ENCODE peak calls at places on chromosomes 13 and 19, in four cellular contexts. B, S, Z and X are unnamed samples.

GRCh38 chr13:23579072-23579885 is 9.1 kb downstream of the TNFRSF19 start:
- DNase-seq in S (no peak), Z (peak; percentile 96), B (peak; percentile 54), X (peak; percentile 81)

GRCh38 chr19:56699552-56699951 is 28.0 kb upstream of the ZNF835 start:
- DNase-seq in S (no peak), Z (no peak), B (no peak), X (no peak)

GRCh38 chr19:13795595-13796300 is 505 bp downstream of the ZSWIM4 start:
- DNase-seq in B (no peak), S (no peak), Z (peak; percentile 69), X (no peak)

GRCh38 chr13:71876648-71877279 is 9.8 kb upstream of the DACH1 start:
- DNase-seq in S (peak; percentile 9), Z (no peak), B (no peak), X (no peak)

GRCh38 chr13:82797876-82798275 is 1084.4 kb downstream of the SLITRK1 start:
- DNase-seq in S (no peak), B (no peak), Z (no peak), X (no peak)

GRCh38 chr19:55165952-55166529 is 372 bp downstream of the DNAAF3 start:
- DNase-seq in S (no peak), Z (peak; percentile 60), B (peak; percentile 86), X (peak; percentile 91)

GRCh38 chr13:90201676-90202425 is 1145.6 kb upstream of the MIR17HG start:
- DNase-seq in S (no peak), Z (no peak), B (no peak), X (no peak)

GRCh38 chr19:10352764-10353671 is 13.6 kb upstream of the ICAM3 start:
- DNase-seq in S (no peak), Z (peak; percentile 73), B (no peak), X (no peak)

GRCh38 chr13:97466782-97467181 is 32.8 kb downstream of the RAP2A start:
- DNase-seq in Z (no peak), S (no peak), B (no peak), X (no peak)

GRCh38 chr13:74270018-74270417 is 135.8 kb upstream of the KLF12 start:
- DNase-seq in S (no peak), Z (no peak), B (no peak), X (no peak)

GRCh38 chr19:39007096-39007495 is 25.3 kb downstream of the FBXO27 start:
- DNase-seq in S (no peak), Z (no peak), B (no peak), X (no peak)

GRCh38 chr19:54248016-54248601 is 5.5 kb upstream of the LILRA6 start:
- DNase-seq in B (no peak), Z (no peak), S (no peak), X (no peak)

GRCh38 chr13:107376393-107377085 is 808.6 kb upstream of the ARGLU1 start:
- DNase-seq in Z (no peak), B (no peak), S (no peak), X (no peak)

GRCh38 chr19:36136975-36137686 is 2.7 kb upstream of the CAPNS1 start:
- DNase-seq in Z (no peak), S (no peak), B (peak; percentile 77), X (peak; percentile 58)

GRCh38 chr19:9531933-9532332 is 6.5 kb downstream of the ZNF426 start:
- DNase-seq in Z (no peak), S (no peak), B (no peak), X (no peak)

GRCh38 chr13:28100149-28101121 is at the start of gene FLT3:
- DNase-seq in Z (peak; percentile 11), B (peak; percentile 51), S (no peak), X (peak; percentile 37)

GRCh38 chr13:51292000-51292550 is 47.4 kb upstream of the SERPINE3 start:
- DNase-seq in Z (no peak), B (no peak), S (no peak), X (no peak)

GRCh38 chr19:48290341-48290922 is 20.6 kb downstream of the ZNF114 start:
- DNase-seq in S (no peak), B (no peak), Z (peak; percentile 61), X (no peak)

GRCh38 chr19:17687857-17688784 is at the start of gene UNC13A:
- DNase-seq in Z (peak; percentile 90), S (no peak), B (no peak), X (peak; percentile 70)

GRCh38 chr13:47903836-47904235 is 97.2 kb downstream of the SUCLA2 start:
- DNase-seq in Z (no peak), B (no peak), S (no peak), X (no peak)

GRCh38 chr13:36418022-36418805 is 14.1 kb upstream of the CCNA1 start:
- DNase-seq in S (peak; percentile 32), Z (no peak), B (no peak), X (no peak)

GRCh38 chr13:25882732-25883357 is 169.0 kb downstream of the SHISA2 start:
- DNase-seq in Z (no peak), B (no peak), S (no peak), X (no peak)

GRCh38 chr13:22800726-22801401 is 379.9 kb upstream of the SGCG start:
- DNase-seq in S (peak; percentile 12), B (no peak), Z (no peak), X (peak; percentile 19)

GRCh38 chr19:42441047-42441440 is 1.7 kb downstream of the CXCL17 start:
- DNase-seq in S (no peak), B (no peak), Z (no peak), X (peak; percentile 47)

GRCh38 chr13:21361123-21361522 is 98.0 kb downstream of the ZDHHC20 start:
- DNase-seq in Z (no peak), S (no peak), B (no peak), X (no peak)

GRCh38 chr13:21361706-21362105 is 97.4 kb downstream of the ZDHHC20 start:
- DNase-seq in Z (no peak), B (no peak), S (no peak), X (no peak)

GRCh38 chr13:21359855-21360254 is 99.2 kb downstream of the ZDHHC20 start:
- DNase-seq in S (no peak), B (no peak), Z (no peak), X (no peak)

GRCh38 chr13:21364357-21364756 is 94.7 kb downstream of the ZDHHC20 start:
- DNase-seq in B (no peak), Z (no peak), S (no peak), X (no peak)

DNA sequence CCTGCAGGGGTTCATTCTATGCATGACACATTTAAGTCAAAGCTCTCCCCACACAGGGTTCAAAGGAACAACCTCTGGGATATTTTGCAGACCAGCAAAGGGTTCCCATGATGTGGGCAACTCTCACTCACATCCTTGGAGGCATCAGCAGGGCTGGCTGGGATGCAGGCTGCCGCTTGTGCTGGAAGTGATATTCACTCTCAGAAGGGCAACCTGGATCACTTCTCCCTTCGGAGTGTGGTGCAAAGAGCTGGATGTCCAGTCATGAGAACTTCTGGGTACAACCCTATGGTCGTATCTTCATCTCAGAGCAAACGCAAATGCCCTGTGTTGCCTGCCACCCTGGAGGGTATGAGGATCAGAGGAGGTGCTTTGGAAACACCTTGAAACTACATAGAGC is 98.6 kb downstream of the ZDHHC20 start:
- DNase-seq in Z (no peak), B (no peak), S (no peak), X (no peak)
- TF ChIP-seq JUND in Z (no peak), B (no peak), S (no peak), X (no peak)

DNA sequence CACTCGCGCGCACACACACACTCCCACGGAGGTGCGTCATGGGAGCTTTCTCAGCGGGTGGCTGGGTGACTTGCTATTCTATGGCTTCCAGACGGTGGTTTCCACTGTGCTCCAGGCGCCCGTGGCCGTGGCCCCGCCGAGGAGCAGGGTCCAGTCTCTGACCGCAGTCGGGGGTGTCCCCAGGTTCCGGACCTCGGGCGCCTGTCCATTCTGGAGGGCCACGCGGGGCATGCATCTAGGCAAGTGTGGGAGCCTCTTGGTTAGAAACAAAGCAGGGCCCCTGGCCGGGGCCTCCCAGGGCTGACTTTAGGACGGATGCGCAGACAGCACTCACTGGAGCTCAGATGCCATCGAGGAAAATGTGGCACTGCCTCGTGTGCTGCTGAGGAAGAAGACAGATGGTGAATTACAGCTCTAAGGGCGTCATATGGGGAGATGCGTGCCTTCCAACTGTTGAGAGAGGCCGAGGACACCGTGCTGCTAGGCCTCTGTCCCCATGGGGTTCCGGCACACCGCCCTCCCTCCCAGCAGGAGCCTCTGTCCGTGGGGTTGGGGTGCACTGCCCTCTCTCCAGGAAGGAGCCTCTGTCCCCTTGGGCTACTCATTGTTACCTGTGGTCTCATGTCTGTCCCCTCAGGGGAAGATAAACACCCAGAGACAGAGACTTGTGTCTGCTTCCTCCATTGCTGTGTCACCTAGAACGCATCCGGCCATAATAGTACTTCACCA is 38.1 kb downstream of the TMEM255B start:
- DNase-seq in S (no peak), B (no peak), Z (no peak), X (no peak)
- TF ChIP-seq JUND in S (no peak), B (no peak), Z (no peak), X (no peak)

DNA sequence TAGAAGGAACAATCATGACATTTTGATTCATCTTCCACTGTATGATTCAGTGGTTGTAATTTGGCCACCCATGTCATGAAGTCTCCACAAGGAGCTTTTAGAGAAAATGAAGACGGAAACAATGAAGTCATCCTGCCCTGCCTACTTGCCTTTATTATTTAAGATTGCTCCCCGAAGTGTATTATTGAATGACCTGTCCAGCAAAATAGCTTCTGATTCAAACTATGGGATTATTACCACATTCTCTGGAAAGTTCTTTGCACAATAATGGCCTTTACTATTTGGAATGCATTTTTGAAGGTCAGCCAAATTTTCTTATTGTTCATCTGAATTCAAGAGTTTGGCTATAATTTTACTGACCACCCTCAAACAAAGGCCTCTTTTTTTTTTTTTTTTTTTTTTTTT is 77.8 kb upstream of the RFC3 start:
- DNase-seq in Z (no peak), S (no peak), B (no peak), X (no peak)
- TF ChIP-seq JUND in Z (no peak), S (no peak), B (no peak), X (no peak)

DNA sequence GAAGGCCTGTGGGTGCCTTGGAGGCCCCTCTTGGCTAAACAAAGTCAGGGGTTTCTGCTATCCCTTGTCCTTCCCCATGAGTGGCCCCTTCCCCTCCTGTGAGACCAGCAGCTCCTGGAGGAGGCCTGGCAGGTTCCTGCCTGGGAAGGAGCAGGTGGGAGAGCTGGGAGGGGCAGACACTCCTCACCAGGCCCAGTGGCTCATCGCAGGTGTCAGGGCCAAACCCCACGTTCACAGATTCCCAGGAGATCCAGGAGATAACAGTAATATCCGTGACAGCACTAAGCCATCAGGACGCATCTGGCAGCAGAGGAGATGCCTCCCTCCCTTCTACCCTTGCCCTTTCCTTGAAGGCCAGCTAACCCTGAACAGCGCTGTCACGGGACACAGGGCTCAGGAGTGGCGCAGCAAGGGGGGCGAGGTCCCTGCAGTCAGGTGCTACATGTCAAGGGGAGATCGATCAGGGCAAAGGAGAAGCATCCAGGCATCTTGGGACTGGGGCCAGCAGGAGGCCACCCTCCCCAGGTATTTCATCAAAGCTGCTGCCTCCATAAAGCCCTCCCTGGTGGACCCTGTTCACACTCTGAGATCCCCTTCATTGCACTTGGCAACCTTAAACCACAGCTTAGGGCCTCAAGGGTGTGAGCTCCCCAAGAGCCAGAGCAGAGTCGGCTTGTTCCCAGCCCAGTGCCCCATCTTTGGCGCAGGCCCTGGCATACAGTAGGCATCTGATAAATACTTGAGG is 4.8 kb downstream of the CEBPA start:
- DNase-seq in B (no peak), S (no peak), Z (no peak), X (no peak)
- TF ChIP-seq JUND in B (no peak), S (no peak), Z (no peak), X (no peak)

DNA sequence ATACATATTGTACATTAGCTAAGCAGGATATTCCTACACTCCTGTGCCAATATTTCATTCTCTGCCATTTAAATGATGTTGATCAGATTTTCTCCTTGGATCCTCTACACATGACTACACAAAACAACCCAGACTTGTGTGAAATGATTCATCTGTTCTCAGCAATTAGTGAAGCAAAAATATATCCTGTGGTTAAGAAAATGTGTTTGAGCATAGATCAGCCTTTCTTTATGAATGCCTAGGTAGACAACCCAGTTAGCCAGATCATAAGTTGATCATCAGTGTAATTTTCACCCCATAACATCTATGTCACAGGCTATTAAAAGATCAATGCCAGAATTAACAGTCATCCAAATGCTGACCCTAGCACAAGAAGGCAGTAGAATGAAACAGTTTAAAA is 275.2 kb upstream of the EDNRB start:
- DNase-seq in Z (no peak), S (peak; percentile 30), B (no peak), X (no peak)
- TF ChIP-seq JUND in Z (no peak), S (peak; percentile 32), B (no peak), X (no peak)